ENCODE peak calls at places on chromosomes 11 and 22, in seven cellular contexts. O is HepG2, P is Peyer's patch, T is sigmoid colon, L is K562, H is adrenal gland, Q is vagina. N is an unnamed sample.

GRCh38 chr11:11528986-11529385 is 92.8 kb downstream of the GALNT18 start:
- DNase-seq in P (no peak), T (no peak), Q (no peak), L (no peak), H (no peak), O (no peak), N (no peak)

GRCh38 chr11:107882095-107882820 is 23.7 kb upstream of the SLC35F2 start:
- DNase-seq in H (no peak), L (no peak), O (no peak), Q (no peak), T (no peak), P (no peak), N (no peak)

GRCh38 chr22:36368359-36368983 is 19.3 kb downstream of the MYH9 start:
- DNase-seq in P (no peak), H (peak; percentile 72), L (peak; percentile 90), T (no peak), Q (no peak), O (peak; percentile 72), N (no peak)

GRCh38 chr22:40694409-40694808 is 15.1 kb downstream of the MCHR1 start:
- DNase-seq in P (no peak), L (no peak), O (no peak), H (no peak), T (no peak), Q (no peak), N (no peak)

GRCh38 chr11:112213753-112214152 is 12.5 kb upstream of the PTS start:
- DNase-seq in Q (no peak), H (no peak), O (peak; percentile 72), T (no peak), L (no peak), P (no peak), N (no peak)

GRCh38 chr11:69300124-69301032 is 6.4 kb downstream of the MYEOV start:
- DNase-seq in Q (no peak), H (no peak), T (no peak), O (no peak), L (no peak), P (no peak), N (no peak)

GRCh38 chr11:109338131-109338530 is 83.9 kb upstream of the C11orf87 start:
- DNase-seq in T (no peak), H (no peak), P (no peak), Q (no peak), O (no peak), L (no peak), N (no peak)

GRCh38 chr11:76665921-76666351 is 4.6 kb downstream of the LRRC32 start:
- DNase-seq in O (no peak), Q (no peak), H (no peak), P (no peak), L (no peak), T (peak; percentile 54), N (no peak)

GRCh38 chr11:41283196-41283930 is 176.1 kb downstream of the LRRC4C start:
- DNase-seq in P (no peak), T (no peak), L (no peak), Q (no peak), O (no peak), H (no peak), N (no peak)

GRCh38 chr11:58688779-58689503 is 42.8 kb downstream of the GLYAT start:
- DNase-seq in L (no peak), Q (no peak), H (no peak), P (no peak), O (no peak), T (no peak), N (no peak)

GRCh38 chr11:119029069-119029339 is 1.7 kb downstream of the SLC37A4 start:
- DNase-seq in O (no peak), Q (no peak), T (no peak), H (no peak), L (peak; percentile 67), P (no peak), N (no peak)

GRCh38 chr11:70067591-70068341 is 10.4 kb upstream of the ANO1 start:
- DNase-seq in Q (peak; percentile 75), T (peak; percentile 53), P (no peak), L (no peak), H (no peak), O (no peak), N (no peak)

GRCh38 chr22:23767673-23768548 is at the start of gene CHCHD10:
- DNase-seq in L (peak; percentile 89), H (peak; percentile 89), T (peak; percentile 92), O (peak; percentile 75), P (peak; percentile 87), Q (no peak), N (peak; percentile 85)

GRCh38 chr11:128942807-128943430 is at the start of gene TP53AIP1:
- DNase-seq in Q (no peak), P (no peak), L (no peak), T (no peak), O (no peak), H (no peak), N (no peak)

GRCh38 chr11:101446238-101446637 is 137.6 kb downstream of the TRPC6 start:
- DNase-seq in H (no peak), Q (no peak), P (no peak), O (no peak), L (no peak), T (no peak), N (no peak)

GRCh38 chr22:50341977-50342650 is 1.0 kb upstream of the PPP6R2 start:
- DNase-seq in L (peak; percentile 67), T (peak; percentile 95), Q (no peak), O (peak; percentile 83), P (peak; percentile 92), H (peak; percentile 91), N (peak; percentile 94)

GRCh38 chr11:72069787-72070251 is 10.5 kb downstream of the NUMA1 start:
- DNase-seq in H (peak; percentile 95), Q (peak; percentile 92), L (peak; percentile 25), T (peak; percentile 89), O (peak; percentile 33), P (peak; percentile 26), N (peak; percentile 78)

GRCh38 chr11:32334822-32335221 is 100.5 kb downstream of the WT1 start:
- DNase-seq in H (no peak), Q (no peak), T (no peak), L (peak; percentile 48), O (peak; percentile 45), P (no peak), N (no peak)

GRCh38 chr11:85540181-85540580 is 87.0 kb downstream of the DLG2 start:
- DNase-seq in O (no peak), P (no peak), T (no peak), L (no peak), H (no peak), Q (no peak), N (no peak)

GRCh38 chr11:76656087-76656531 is 14.4 kb downstream of the LRRC32 start:
- DNase-seq in O (no peak), L (no peak), T (peak; percentile 58), P (no peak), Q (peak; percentile 79), H (no peak), N (no peak)

GRCh38 chr11:46356911-46357482 is 9.7 kb downstream of the DGKZ start:
- DNase-seq in O (no peak), T (no peak), P (no peak), Q (no peak), L (no peak), H (no peak), N (no peak)

GRCh38 chr11:12139144-12139881 is 28.9 kb downstream of the MICAL2 start:
- DNase-seq in Q (no peak), P (no peak), L (no peak), T (peak; percentile 73), H (no peak), O (no peak), N (no peak)

GRCh38 chr11:126011220-126011619 is 51.4 kb downstream of the CDON start:
- DNase-seq in O (no peak), Q (no peak), T (no peak), H (no peak), L (no peak), P (no peak), N (no peak)

GRCh38 chr11:81219661-81220060 is 1514.0 kb downstream of the FAM181B start:
- DNase-seq in Q (no peak), H (no peak), P (no peak), O (no peak), T (no peak), L (no peak), N (no peak)

GRCh38 chr11:128585498-128586238 is 1.7 kb downstream of the ETS1 start:
- DNase-seq in P (no peak), T (no peak), O (no peak), Q (no peak), H (no peak), L (no peak), N (no peak)

GRCh38 chr22:36385491-36386350 is 2.0 kb downstream of the MYH9 start:
- DNase-seq in Q (no peak), L (no peak), H (peak; percentile 83), P (peak; percentile 31), O (peak; percentile 57), T (peak; percentile 90), N (peak; percentile 83)

GRCh38 chr11:132158091-132158490 is 787.7 kb downstream of the NTM start:
- DNase-seq in Q (no peak), H (no peak), T (no peak), L (no peak), P (no peak), O (no peak), N (peak; percentile 27)
- TF ChIP-seq CTCF in Q (no peak), H (no peak), T (no peak), L (no peak), P (no peak), O (peak; percentile 27), N (no peak)

GRCh38 chr11:60764879-60765278 is 8.2 kb downstream of the MS4A15 start:
- DNase-seq in Q (no peak), P (no peak), H (no peak), L (no peak), O (no peak), T (no peak), N (no peak)
- TF ChIP-seq POLR2A in Q (no peak), P (no peak), H (no peak), L (no peak), O (no peak), T (no peak), N (no peak)

DNA sequence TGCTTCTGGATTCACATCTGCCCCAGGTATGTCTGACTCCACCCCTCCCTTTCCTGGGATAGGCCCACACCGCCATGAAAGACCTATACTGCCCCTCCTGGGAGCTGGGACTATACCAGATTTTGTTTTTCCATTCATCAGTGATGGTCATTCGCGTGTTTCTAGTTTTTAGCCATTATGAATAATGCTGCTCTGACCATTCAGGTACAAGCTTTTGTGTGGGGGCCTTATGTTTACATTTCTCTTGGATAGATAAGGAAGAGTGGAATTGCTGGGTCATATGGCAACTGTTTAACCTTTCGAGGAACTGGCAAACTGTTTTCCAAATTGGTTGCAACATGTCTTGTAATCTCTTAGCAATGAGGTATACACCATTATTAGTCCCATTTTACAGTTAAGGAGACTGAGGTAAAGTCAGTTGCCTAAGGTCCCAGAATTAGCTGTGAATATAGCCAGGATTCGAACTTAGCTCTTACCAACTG is 1.2 kb upstream of the TBC1D10A start:
- DNase-seq in H (no peak), L (no peak), P (no peak), T (no peak), O (peak; percentile 53), Q (no peak), N (no peak)
- TF ChIP-seq CTCF in H (no peak), L (peak; percentile 36), P (peak; percentile 4), T (no peak), O (peak; percentile 45), Q (no peak), N (no peak)

GRCh38 chr11:44978961-44979331 is 28.3 kb upstream of the TP53I11 start:
- DNase-seq in O (peak; percentile 35), L (no peak), P (no peak), T (no peak), H (no peak), Q (no peak), N (peak; percentile 89)
- TF ChIP-seq POLR2A in O (no peak), L (no peak), P (peak; percentile 14), T (no peak), H (no peak), Q (no peak), N (no peak)

GRCh38 chr11:93652161-93652597 is 9.3 kb upstream of the CEP295 start:
- DNase-seq in P (no peak), O (peak; percentile 17), L (peak; percentile 18), H (no peak), T (no peak), Q (no peak), N (no peak)
- TF ChIP-seq CTCF in P (peak; percentile 77), O (peak; percentile 64), L (peak; percentile 61), H (peak; percentile 78), T (peak; percentile 80), Q (peak; percentile 55), N (peak; percentile 77)

N was measured in stomach.